ENCODE peak calls at places on chromosome 14, in five cellular contexts. N is HCT116, A is cardiac fibroblast, W is A673, Q is heart right ventricle. D is an unnamed sample.

GRCh38 chr14:81366884-81367283 is 33.2 kb downstream of the STON2 start:
- DNase-seq in N (no peak), A (no peak), W (no peak), Q (no peak), D (no peak)

GRCh38 chr14:77097006-77097688 is 911 bp upstream of the CIPC start:
- DNase-seq in N (no peak), A (peak), W (peak), Q (no peak), D (no peak)

GRCh38 chr14:51657762-51658161 is 6.1 kb downstream of the FRMD6 start:
- DNase-seq in N (no peak), A (peak), W (no peak), Q (no peak), D (no peak)

GRCh38 chr14:21978184-21978998 is 304.8 kb upstream of the OR4E1 start:
- DNase-seq in N (peak), A (peak), W (peak), Q (no peak), D (no peak)

GRCh38 chr14:30808576-30808975 is 65.8 kb upstream of the COCH start:
- DNase-seq in N (no peak), A (peak), W (no peak), Q (no peak), D (no peak)

GRCh38 chr14:94320243-94320642 is 2.9 kb downstream of the SERPINA6 start:
- DNase-seq in N (no peak), A (no peak), W (no peak), Q (no peak), D (no peak)

GRCh38 chr14:26412421-26412820 is 185.4 kb downstream of the NOVA1 start:
- DNase-seq in N (no peak), A (no peak), W (no peak), Q (no peak), D (no peak)

GRCh38 chr14:85573406-85573805 is 43.5 kb downstream of the FLRT2 start:
- DNase-seq in N (no peak), A (peak), W (no peak), Q (no peak), D (no peak)

GRCh38 chr14:61611880-61612630 is 83.3 kb upstream of the HIF1A start:
- DNase-seq in N (no peak), A (no peak), W (no peak), Q (no peak), D (no peak)

GRCh38 chr14:48536318-48536717 is 860.9 kb upstream of the MDGA2 start:
- DNase-seq in N (peak), A (no peak), W (peak), Q (no peak), D (no peak)

GRCh38 chr14:33280646-33281045 is 342.0 kb downstream of the NPAS3 start:
- DNase-seq in N (no peak), A (peak), W (peak), Q (no peak), D (no peak)

GRCh38 chr14:90426663-90427062 is 29.8 kb downstream of the CALM1 start:
- DNase-seq in N (no peak), A (peak), W (peak), Q (peak), D (no peak)

GRCh38 chr14:56173360-56173922 is 55.2 kb downstream of the PELI2 start:
- DNase-seq in N (no peak), A (no peak), W (no peak), Q (no peak), D (no peak)

GRCh38 chr14:28298156-28298555 is 468.4 kb upstream of the FOXG1 start:
- DNase-seq in N (no peak), A (peak), W (no peak), Q (no peak), D (no peak)

GRCh38 chr14:93095742-93096510 is 19.8 kb downstream of the ITPK1 start:
- DNase-seq in N (no peak), A (no peak), W (no peak), Q (no peak), D (no peak)

GRCh38 chr14:64891839-64892375 is 12.2 kb upstream of the SPTB start:
- DNase-seq in N (peak), A (peak), W (peak), Q (no peak), D (peak)

GRCh38 chr14:77123381-77124344 is 17.9 kb downstream of the ZDHHC22 start:
- DNase-seq in N (peak), A (no peak), W (no peak), Q (peak), D (no peak)

GRCh38 chr14:57057803-57058202 is 210.9 kb downstream of the EXOC5 start:
- DNase-seq in N (no peak), A (no peak), W (peak), Q (no peak), D (no peak)

GRCh38 chr14:20969336-20969735 is 14.0 kb downstream of the RNASE2 start:
- DNase-seq in N (no peak), A (no peak), W (no peak), Q (no peak), D (no peak)

GRCh38 chr14:59244581-59244980 is 56.1 kb downstream of the DAAM1 start:
- DNase-seq in N (no peak), A (no peak), W (no peak), Q (no peak), D (no peak)

GRCh38 chr14:22255042-22255441 is 334.0 kb downstream of the DAD1 start:
- DNase-seq in N (no peak), A (no peak), W (no peak), Q (no peak), D (no peak)

GRCh38 chr14:64502476-64503183 is 1.0 kb downstream of the ZBTB25 start:
- DNase-seq in N (no peak), A (no peak), W (no peak), Q (no peak), D (no peak)

GRCh38 chr14:97456958-97457357 is 659.8 kb downstream of the VRK1 start:
- DNase-seq in N (no peak), A (no peak), W (peak), Q (no peak), D (no peak)

GRCh38 chr14:20417250-20418186 is 4.2 kb upstream of the TEP1 start:
- DNase-seq in N (no peak), A (no peak), W (no peak), Q (no peak), D (no peak)

GRCh38 chr14:89909586-89909985 is 44.9 kb downstream of the EFCAB11 start:
- DNase-seq in N (no peak), A (no peak), W (no peak), Q (no peak), D (no peak)

GRCh38 chr14:92348154-92348553 is 25.2 kb downstream of the SLC24A4 start:
- DNase-seq in N (no peak), A (no peak), W (no peak), Q (no peak), D (no peak)

GRCh38 chr14:104743461-104744380 is 9.2 kb upstream of the SIVA1 start:
- DNase-seq in N (no peak), A (no peak), W (no peak), Q (no peak), D (no peak)

GRCh38 chr14:82070040-82070439 is 536.4 kb upstream of the SEL1L start:
- DNase-seq in N (no peak), A (no peak), W (no peak), Q (no peak), D (no peak)

GRCh38 chr14:58547649-58548048 is 90.1 kb upstream of the DACT1 start:
- DNase-seq in N (no peak), A (no peak), W (no peak), Q (no peak), D (no peak)

GRCh38 chr14:40336846-40337245 is 904.6 kb upstream of the FBXO33 start:
- DNase-seq in N (no peak), A (no peak), W (no peak), Q (no peak), D (no peak)

GRCh38 chr14:53152627-53152908 is 555 bp downstream of the DDHD1 start:
- DNase-seq in N (no peak), A (peak), W (no peak), Q (no peak), D (peak)

GRCh38 chr14:55329999-55330710 is 58.9 kb downstream of the FBXO34 start:
- DNase-seq in N (no peak), A (peak), W (no peak), Q (no peak), D (no peak)

GRCh38 chr14:90556050-90556477 is 159.2 kb downstream of the CALM1 start:
- DNase-seq in N (no peak), A (no peak), W (no peak), Q (peak), D (no peak)

DNA sequence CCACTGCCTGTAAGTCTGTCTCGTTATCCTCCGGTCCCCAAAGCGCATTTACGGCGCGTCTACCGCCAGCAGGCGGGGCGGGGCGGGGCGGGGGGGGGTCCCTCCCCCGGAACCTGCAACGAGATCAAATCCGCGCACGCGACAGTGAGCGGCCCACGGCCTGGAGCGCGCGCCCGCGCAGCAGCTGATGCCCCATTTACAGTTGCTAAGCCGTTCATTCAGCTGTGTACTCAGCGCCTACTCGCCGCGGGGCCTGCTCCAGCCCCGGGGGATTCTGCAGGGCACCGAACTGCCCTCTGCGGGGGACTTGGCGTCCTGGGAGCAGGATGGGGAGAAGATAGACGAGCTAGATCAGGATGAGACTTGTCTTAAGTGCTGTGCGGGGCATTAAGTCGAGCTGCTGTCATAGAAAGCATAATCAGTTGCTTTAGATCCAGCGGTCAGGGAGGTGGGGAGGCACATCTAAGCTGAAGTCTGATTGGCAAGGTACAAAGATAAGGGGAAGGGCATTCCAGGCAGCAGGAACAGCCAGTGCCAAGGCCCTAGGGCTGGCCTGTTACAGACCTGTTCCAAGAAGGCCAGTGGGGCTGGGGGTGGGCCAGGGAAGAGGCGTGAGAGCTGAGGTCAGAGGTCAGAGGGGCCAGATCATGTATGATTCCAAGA is 1.4 kb upstream of the CCDC85C start:
- DNase-seq in N (peak), A (peak), W (peak), Q (peak), D (no peak)
- H3K4me3 ChIP-seq in N (peak), A (peak), W (peak), Q (peak), D (peak)

GRCh38 chr14:69713127-69713800 is 53.7 kb upstream of the SRSF5 start:
- DNase-seq in N (no peak), A (no peak), W (peak), Q (no peak), D (no peak)
- TF ChIP-seq CTCF in N (no peak), A (no peak), W (no peak), Q (no peak), D (no peak)

GRCh38 chr14:68793734-68794129 is 865 bp upstream of the ZFP36L1 start:
- DNase-seq in N (no peak), A (no peak), W (no peak), Q (no peak), D (no peak)
- H3K4me3 ChIP-seq in N (peak), A (peak), W (peak), Q (peak), D (peak)

DNA sequence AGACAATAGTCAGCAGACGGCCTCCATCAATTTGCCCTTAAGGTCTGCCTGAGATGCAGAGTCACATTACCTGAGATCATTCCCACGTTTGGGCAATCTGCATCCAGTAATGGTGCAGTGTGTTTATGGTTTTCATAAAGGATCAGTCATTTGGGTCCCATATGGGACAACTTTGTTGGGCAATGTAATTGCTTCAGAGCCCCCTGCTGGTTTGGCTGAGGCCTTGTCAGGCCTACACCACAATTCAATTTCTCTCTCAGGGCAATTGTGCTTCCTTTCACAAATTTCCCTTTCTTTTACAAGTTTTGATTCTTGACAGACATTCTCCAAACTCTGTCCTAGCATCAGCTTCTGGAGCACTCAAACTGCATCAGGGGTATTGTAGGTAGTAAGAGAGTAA is 191.2 kb upstream of the SSTR1 start:
- DNase-seq in N (peak), A (peak), W (peak), Q (no peak), D (no peak)
- TF ChIP-seq CTCF in N (no peak), A (peak), W (peak), Q (no peak), D (peak)

GRCh38 chr14:49858383-49858782 is 5.8 kb upstream of the NEMF start:
- DNase-seq in N (no peak), A (no peak), W (no peak), Q (no peak), D (no peak)

GRCh38 chr14:49863483-49864262 is 11.1 kb upstream of the NEMF start:
- DNase-seq in N (no peak), A (peak), W (no peak), Q (no peak), D (no peak)

GRCh38 chr14:49861923-49862673 is 9.5 kb upstream of the NEMF start:
- DNase-seq in N (peak), A (peak), W (peak), Q (peak), D (peak)

GRCh38 chr14:49861581-49861922 is 9.0 kb upstream of the NEMF start:
- DNase-seq in N (no peak), A (peak), W (peak), Q (peak), D (peak)

DNA sequence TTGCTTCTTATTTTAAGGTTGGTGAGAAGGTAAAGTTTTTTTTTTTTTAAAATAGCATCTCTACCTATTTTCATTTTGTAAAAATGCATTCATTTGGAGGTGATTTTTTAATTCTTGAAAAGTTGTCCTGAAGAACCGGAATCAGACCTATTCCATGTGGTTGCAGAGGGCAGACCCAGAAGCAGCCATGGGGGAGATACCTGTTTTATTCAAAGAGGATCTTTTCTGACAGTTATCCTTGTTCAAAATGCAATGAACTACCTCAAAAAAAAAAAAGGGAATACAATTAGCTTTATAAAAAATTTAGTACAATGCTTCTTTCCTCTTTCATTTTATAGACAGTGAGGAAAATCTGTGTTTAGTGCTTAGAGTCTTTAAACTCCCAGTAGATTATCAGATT is 8.4 kb upstream of the NEMF start:
- DNase-seq in N (no peak), A (no peak), W (no peak), Q (no peak), D (no peak)
- H3K4me3 ChIP-seq in N (peak), A (no peak), W (peak), Q (no peak), D (peak)

DNA sequence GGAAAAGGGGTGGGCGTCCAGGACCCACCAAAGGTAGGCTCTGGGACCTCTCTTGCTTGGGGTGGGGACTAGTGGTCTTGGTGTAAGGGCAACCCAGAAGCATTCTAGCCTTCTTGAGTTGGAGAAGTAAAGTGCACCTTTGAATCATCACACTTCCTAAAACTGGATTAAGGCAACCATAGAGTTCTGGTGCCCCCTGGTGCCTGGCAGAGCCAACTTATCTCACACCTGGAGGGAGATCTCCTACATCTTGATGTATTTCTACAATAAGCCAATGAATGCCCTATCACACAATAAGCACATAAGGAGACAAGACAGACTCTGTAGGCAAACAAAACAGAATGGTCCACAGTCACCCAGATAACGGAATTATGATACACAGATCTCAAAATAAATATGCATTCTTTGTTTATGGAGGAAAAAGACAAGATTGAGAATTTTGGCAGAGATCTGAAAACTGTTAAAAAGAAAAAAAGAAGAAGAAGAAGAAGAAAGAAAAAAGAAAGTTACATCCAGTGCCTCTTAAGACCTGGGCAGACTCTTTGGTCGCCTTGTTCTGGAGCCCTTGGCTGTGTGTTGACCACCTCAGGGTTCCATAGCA is 95.9 kb upstream of the PPP2R5C start:
- DNase-seq in N (peak), A (peak), W (peak), Q (no peak), D (peak)
- TF ChIP-seq CTCF in N (peak), A (peak), W (peak), Q (no peak), D (peak)

GRCh38 chr14:24082411-24083080 is 11.2 kb downstream of the CPNE6 start:
- DNase-seq in N (no peak), A (no peak), W (no peak), Q (no peak), D (no peak)

GRCh38 chr14:24080888-24081738 is 9.8 kb downstream of the CPNE6 start:
- DNase-seq in N (no peak), A (peak), W (peak), Q (peak), D (peak)

GRCh38 chr14:24083462-24083861 is 10.6 kb upstream of the PCK2 start:
- DNase-seq in N (no peak), A (no peak), W (no peak), Q (no peak), D (no peak)

GRCh38 chr14:24080142-24080530 is 8.8 kb downstream of the CPNE6 start:
- DNase-seq in N (no peak), A (no peak), W (no peak), Q (no peak), D (no peak)

GRCh38 chr14:24081739-24082204 is 10.4 kb downstream of the CPNE6 start:
- DNase-seq in N (no peak), A (no peak), W (no peak), Q (no peak), D (no peak)
- H3K4me3 ChIP-seq in N (peak), A (no peak), W (peak), Q (peak), D (peak)

DNA sequence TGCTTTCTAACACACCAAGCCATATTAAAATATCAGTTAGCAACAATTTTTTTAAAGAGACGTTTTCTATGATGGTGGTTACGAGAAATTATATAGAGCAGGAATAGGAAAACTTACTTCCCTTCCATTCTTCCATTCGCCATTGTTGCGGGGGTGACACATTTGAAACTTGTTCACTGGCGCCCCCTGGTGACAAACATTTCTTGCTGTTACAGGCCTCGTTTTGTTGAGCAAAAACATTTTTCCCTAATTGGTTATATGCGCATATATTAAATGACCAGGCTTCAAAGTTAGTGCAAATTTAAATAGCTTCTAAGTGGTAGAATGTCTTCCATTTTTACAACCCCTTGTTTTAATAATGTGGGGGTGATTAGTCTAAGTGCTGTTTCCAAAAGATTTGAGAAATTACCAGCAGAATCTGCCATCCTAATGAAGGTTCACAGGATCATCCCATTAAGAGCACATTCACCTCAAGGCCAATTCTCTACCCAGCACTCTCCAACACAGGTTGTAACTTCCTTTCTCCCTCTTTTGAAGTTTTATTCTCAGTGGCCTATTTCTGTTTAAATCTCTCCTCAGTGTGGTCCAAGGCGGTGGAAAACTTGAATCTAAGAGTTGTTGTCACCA is 1124.7 kb downstream of the FLRT2 start:
- DNase-seq in N (peak), A (peak), W (peak), Q (peak), D (peak)
- TF ChIP-seq CTCF in N (no peak), A (peak), W (peak), Q (peak), D (peak)

DNA sequence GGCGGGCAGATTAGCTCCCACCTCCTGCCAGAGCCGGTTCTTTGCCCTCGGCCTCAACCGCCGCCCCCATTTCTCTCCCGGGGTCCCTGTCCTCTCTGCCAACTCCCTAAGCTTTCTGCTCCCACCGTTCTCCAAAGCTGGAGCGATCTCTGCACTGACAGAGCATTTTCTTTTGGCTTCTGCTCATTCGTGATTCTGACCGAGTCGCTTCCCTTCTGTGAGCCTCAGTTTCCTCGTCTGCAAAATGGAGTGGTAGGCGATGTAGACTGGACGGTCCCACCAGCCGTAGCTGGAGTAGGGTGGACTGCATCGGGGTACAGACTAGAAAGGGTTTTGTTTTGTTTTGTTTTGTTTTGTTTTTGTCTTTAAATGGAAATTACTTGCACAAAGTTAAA is 2.4 kb downstream of the VSX2 start:
- DNase-seq in N (no peak), A (no peak), W (no peak), Q (no peak), D (no peak)
- H3K4me3 ChIP-seq in N (no peak), A (no peak), W (no peak), Q (no peak), D (no peak)